ENCODE peak calls at places on chromosomes 11 and 22, in nine cellular contexts. C, A, S, F, B, X, O, N and Z are unnamed samples.

GRCh38 chr11:118849825-118850224 is 33.9 kb upstream of the CXCR5 start:
- DNase-seq in C (no peak), A (no peak), S (no peak), F (no peak), B (no peak), X (no peak), O (no peak), N (no peak), Z (no peak)

GRCh38 chr11:68751331-68751856 is at the start of gene TESMIN:
- DNase-seq in C (peak), A (peak), S (peak), F (peak), B (peak), X (peak), O (peak), N (peak), Z (peak)

GRCh38 chr11:2758751-2759150 is 59.0 kb upstream of the KCNQ1OT1 start:
- DNase-seq in C (no peak), A (no peak), S (no peak), F (no peak), B (no peak), X (no peak), O (no peak), N (no peak), Z (no peak)

GRCh38 chr11:120413480-120413879 is 77.3 kb downstream of the ARHGEF12 start:
- DNase-seq in C (peak), A (no peak), S (peak), F (no peak), B (peak), X (peak), O (peak), N (no peak), Z (no peak)

GRCh38 chr11:2762451-2762850 is 62.7 kb upstream of the KCNQ1OT1 start:
- DNase-seq in C (no peak), A (peak), S (no peak), F (no peak), B (no peak), X (no peak), O (no peak), N (no peak), Z (no peak)

GRCh38 chr11:108037636-108038035 is 28.9 kb downstream of the CUL5 start:
- DNase-seq in C (peak), A (no peak), S (peak), F (no peak), B (peak), X (peak), O (no peak), N (no peak), Z (no peak)

GRCh38 chr22:38218661-38219331 is 17.0 kb downstream of the MAFF start:
- DNase-seq in C (peak), A (peak), S (peak), F (no peak), B (peak), X (peak), O (no peak), N (peak), Z (no peak)

GRCh38 chr11:130314184-130314748 is 451 bp downstream of the ZBTB44 start:
- DNase-seq in C (peak), A (peak), S (peak), F (peak), B (peak), X (peak), O (no peak), N (peak), Z (peak)

GRCh38 chr11:17543574-17544180 is 539 bp downstream of the USH1C start:
- DNase-seq in C (no peak), A (no peak), S (no peak), F (no peak), B (no peak), X (no peak), O (no peak), N (peak), Z (no peak)

GRCh38 chr11:60929774-60930173 is 5.5 kb downstream of the TMEM132A start:
- DNase-seq in C (no peak), A (no peak), S (no peak), F (no peak), B (no peak), X (no peak), O (no peak), N (no peak), Z (no peak)

GRCh38 chr22:49382451-49382735 is 445.3 kb downstream of the BRD1 start:
- DNase-seq in C (no peak), A (no peak), S (no peak), F (no peak), B (no peak), X (no peak), O (no peak), N (no peak), Z (no peak)

GRCh38 chr22:23184764-23185113 is 4.4 kb downstream of the BCR start:
- DNase-seq in C (no peak), A (no peak), S (no peak), F (no peak), B (no peak), X (no peak), O (no peak), N (no peak), Z (no peak)

GRCh38 chr11:56932572-56933235 is 56.0 kb upstream of the OR5AK2 start:
- DNase-seq in C (peak), A (no peak), S (peak), F (no peak), B (peak), X (no peak), O (no peak), N (no peak), Z (no peak)

GRCh38 chr22:48359613-48359965 is 1468.1 kb downstream of the BRD1 start:
- DNase-seq in C (no peak), A (no peak), S (no peak), F (no peak), B (no peak), X (no peak), O (no peak), N (no peak), Z (no peak)

GRCh38 chr11:128574576-128575011 is 12.8 kb downstream of the ETS1 start:
- DNase-seq in C (peak), A (no peak), S (no peak), F (no peak), B (no peak), X (no peak), O (no peak), N (no peak), Z (no peak)

GRCh38 chr11:122024278-122024677 is 91.7 kb downstream of the BLID start:
- DNase-seq in C (no peak), A (no peak), S (no peak), F (no peak), B (no peak), X (no peak), O (no peak), N (no peak), Z (no peak)

GRCh38 chr11:57668467-57668890 is 565 bp downstream of the ZDHHC5 start:
- DNase-seq in C (peak), A (no peak), S (no peak), F (peak), B (no peak), X (no peak), O (no peak), N (no peak), Z (no peak)

GRCh38 chr11:61897387-61898246 is 6.3 kb upstream of the FADS3 start:
- DNase-seq in C (peak), A (peak), S (peak), F (peak), B (peak), X (peak), O (no peak), N (peak), Z (peak)